ENCODE peak calls at places on chromosomes 3 and 15, in four cellular contexts. J, K, G and Z are unnamed samples.

GRCh38 chr3:58585994-58586393 is 8.8 kb upstream of the FAM107A start:
- DNase-seq in J (no peak), G (no peak), K (no peak), Z (no peak)

GRCh38 chr3:23763040-23763477 is 42.7 kb upstream of the UBE2E1 start:
- DNase-seq in K (no peak), G (no peak), J (no peak), Z (no peak)

GRCh38 chr3:55661141-55661540 is 174.0 kb upstream of the WNT5A start:
- DNase-seq in J (no peak), K (no peak), G (no peak), Z (no peak)

GRCh38 chr3:183122257-183122932 is 23.1 kb upstream of the MCCC1 start:
- DNase-seq in G (no peak), J (no peak), K (no peak), Z (no peak)

GRCh38 chr3:126957776-126958637 is 24.9 kb upstream of the PLXNA1 start:
- DNase-seq in J (no peak), G (no peak), K (no peak), Z (no peak)

GRCh38 chr15:40258544-40258943 is 19.7 kb downstream of the PAK6 start:
- DNase-seq in G (no peak), K (no peak), J (no peak), Z (no peak)

GRCh38 chr15:98776607-98777281 is 128.4 kb downstream of the IGF1R start:
- DNase-seq in K (no peak), J (peak), G (no peak), Z (no peak)

GRCh38 chr15:34018021-34018645 is 20.9 kb downstream of the AVEN start:
- DNase-seq in K (no peak), G (no peak), J (peak), Z (no peak)

GRCh38 chr3:128950223-128950938 is 43.5 kb downstream of the CFAP92 start:
- DNase-seq in J (no peak), G (no peak), K (no peak), Z (peak)

GRCh38 chr3:173913985-173914421 is 516.5 kb downstream of the NLGN1 start:
- DNase-seq in J (no peak), K (no peak), G (no peak), Z (no peak)

GRCh38 chr15:33467816-33468163 is 157.0 kb downstream of the RYR3 start:
- DNase-seq in K (no peak), G (no peak), J (no peak), Z (no peak)

GRCh38 chr3:53890726-53891499 is 746 bp downstream of the SELENOK start:
- DNase-seq in G (no peak), J (peak), K (peak), Z (no peak)

GRCh38 chr3:47000198-47000815 is 20.8 kb downstream of the NBEAL2 start:
- DNase-seq in G (no peak), J (no peak), K (no peak), Z (no peak)

GRCh38 chr3:147943265-147943945 is 534.2 kb downstream of the ZIC1 start:
- DNase-seq in G (no peak), K (no peak), J (no peak), Z (no peak)

GRCh38 chr3:11495948-11496557 is 147.7 kb downstream of the VGLL4 start:
- DNase-seq in K (no peak), J (no peak), G (no peak), Z (no peak)

GRCh38 chr3:12759097-12759679 is at the start of gene TMEM40:
- DNase-seq in K (no peak), G (no peak), J (no peak), Z (peak)

GRCh38 chr3:128229077-128229837 is 76.0 kb downstream of the EEFSEC start:
- DNase-seq in G (no peak), K (no peak), J (no peak), Z (no peak)

GRCh38 chr3:171569571-171570132 is 109.4 kb upstream of the TNIK start:
- DNase-seq in J (no peak), G (no peak), K (no peak), Z (no peak)

GRCh38 chr15:77178421-77178820 is 107.5 kb upstream of the TSPAN3 start:
- DNase-seq in K (no peak), G (no peak), J (no peak), Z (no peak)

GRCh38 chr3:13016083-13016725 is 57.0 kb downstream of the IQSEC1 start:
- DNase-seq in K (no peak), G (no peak), J (peak), Z (no peak)

GRCh38 chr15:46892621-46893160 is 824.6 kb upstream of the SEMA6D start:
- DNase-seq in G (no peak), J (no peak), K (no peak), Z (no peak)